ENCODE peak calls at places on chromosomes 6 and 20, in ten cellular contexts. One of them, this sample, is unnamed.

GRCh38 chr6:33154349-33154748 is 37.9 kb downstream of the COL11A2 start:
- DNase-seq in non-pigmented ciliary epithelial cell: no peak
- DNase-seq in left kidney: no peak
- DNase-seq in left lung: no peak
- DNase-seq in effector CD4-positive, alpha-beta T cell: no peak
- DNase-seq in iris pigment epithelial cell: no peak
- DNase-seq in germinal center: no peak
- DNase-seq in transverse colon: no peak
- DNase-seq in NCI-H2107: no peak
- DNase-seq in HuH-7.5: no peak
- DNase-seq in this sample: no peak

GRCh38 chr20:40008177-40008576 is 680.9 kb downstream of the MAFB start:
- DNase-seq in germinal center: no peak
- DNase-seq in effector CD4-positive, alpha-beta T cell: no peak
- DNase-seq in left kidney: no peak
- DNase-seq in iris pigment epithelial cell: no peak
- DNase-seq in NCI-H2107: no peak
- DNase-seq in left lung: no peak
- DNase-seq in transverse colon: no peak
- DNase-seq in HuH-7.5: no peak
- DNase-seq in non-pigmented ciliary epithelial cell: no peak
- DNase-seq in this sample: no peak

GRCh38 chr6:154864086-154864430 is 130.8 kb downstream of the SCAF8 start:
- DNase-seq in effector CD4-positive, alpha-beta T cell: no peak
- DNase-seq in iris pigment epithelial cell: no peak
- DNase-seq in left kidney: peak; percentile 32
- DNase-seq in left lung: no peak
- DNase-seq in non-pigmented ciliary epithelial cell: no peak
- DNase-seq in germinal center: no peak
- DNase-seq in HuH-7.5: no peak
- DNase-seq in NCI-H2107: no peak
- DNase-seq in transverse colon: no peak
- DNase-seq in this sample: no peak

GRCh38 chr6:128112494-128112893 is 211.6 kb upstream of the THEMIS start:
- DNase-seq in NCI-H2107: peak; percentile 6
- DNase-seq in effector CD4-positive, alpha-beta T cell: no peak
- DNase-seq in iris pigment epithelial cell: peak; percentile 17
- DNase-seq in non-pigmented ciliary epithelial cell: no peak
- DNase-seq in left lung: no peak
- DNase-seq in transverse colon: no peak
- DNase-seq in HuH-7.5: no peak
- DNase-seq in left kidney: peak; percentile 13
- DNase-seq in germinal center: no peak
- DNase-seq in this sample: no peak

GRCh38 chr6:137237413-137238170 is 18.4 kb upstream of the IFNGR1 start:
- DNase-seq in iris pigment epithelial cell: peak; percentile 89
- DNase-seq in NCI-H2107: no peak
- DNase-seq in effector CD4-positive, alpha-beta T cell: no peak
- DNase-seq in transverse colon: no peak
- DNase-seq in left lung: no peak
- DNase-seq in germinal center: no peak
- DNase-seq in non-pigmented ciliary epithelial cell: no peak
- DNase-seq in HuH-7.5: no peak
- DNase-seq in left kidney: no peak
- DNase-seq in this sample: no peak

GRCh38 chr6:15036690-15037245 is 209.1 kb upstream of the JARID2 start:
- DNase-seq in iris pigment epithelial cell: no peak
- DNase-seq in transverse colon: peak; percentile 30
- DNase-seq in germinal center: no peak
- DNase-seq in NCI-H2107: no peak
- DNase-seq in left kidney: peak; percentile 94
- DNase-seq in effector CD4-positive, alpha-beta T cell: no peak
- DNase-seq in HuH-7.5: peak; percentile 62
- DNase-seq in left lung: no peak
- DNase-seq in non-pigmented ciliary epithelial cell: no peak
- DNase-seq in this sample: no peak

GRCh38 chr6:34515473-34516387 is 40.4 kb downstream of the SPDEF start:
- DNase-seq in iris pigment epithelial cell: no peak
- DNase-seq in transverse colon: no peak
- DNase-seq in non-pigmented ciliary epithelial cell: no peak
- DNase-seq in NCI-H2107: no peak
- DNase-seq in left lung: no peak
- DNase-seq in HuH-7.5: no peak
- DNase-seq in left kidney: no peak
- DNase-seq in effector CD4-positive, alpha-beta T cell: no peak
- DNase-seq in germinal center: no peak
- DNase-seq in this sample: no peak

GRCh38 chr20:25179439-25180089 is 15.9 kb upstream of the ENTPD6 start:
- DNase-seq in HuH-7.5: no peak
- DNase-seq in left lung: no peak
- DNase-seq in left kidney: no peak
- DNase-seq in iris pigment epithelial cell: no peak
- DNase-seq in non-pigmented ciliary epithelial cell: no peak
- DNase-seq in transverse colon: no peak
- DNase-seq in NCI-H2107: no peak
- DNase-seq in germinal center: no peak
- DNase-seq in effector CD4-positive, alpha-beta T cell: no peak
- DNase-seq in this sample: no peak

GRCh38 chr6:10743514-10743913 is 4.1 kb upstream of the TMEM14B start:
- DNase-seq in effector CD4-positive, alpha-beta T cell: no peak
- DNase-seq in non-pigmented ciliary epithelial cell: no peak
- DNase-seq in iris pigment epithelial cell: no peak
- DNase-seq in transverse colon: no peak
- DNase-seq in NCI-H2107: no peak
- DNase-seq in HuH-7.5: no peak
- DNase-seq in germinal center: no peak
- DNase-seq in left lung: no peak
- DNase-seq in left kidney: no peak
- DNase-seq in this sample: no peak

GRCh38 chr20:57573893-57574292 is 13.0 kb downstream of the PCK1 start:
- DNase-seq in HuH-7.5: no peak
- DNase-seq in transverse colon: no peak
- DNase-seq in left lung: no peak
- DNase-seq in germinal center: no peak
- DNase-seq in non-pigmented ciliary epithelial cell: no peak
- DNase-seq in effector CD4-positive, alpha-beta T cell: no peak
- DNase-seq in left kidney: peak; percentile 53
- DNase-seq in iris pigment epithelial cell: no peak
- DNase-seq in NCI-H2107: no peak
- DNase-seq in this sample: no peak

GRCh38 chr20:6812530-6812929 is 45.0 kb downstream of the BMP2 start:
- DNase-seq in effector CD4-positive, alpha-beta T cell: no peak
- DNase-seq in left lung: no peak
- DNase-seq in left kidney: no peak
- DNase-seq in iris pigment epithelial cell: no peak
- DNase-seq in germinal center: no peak
- DNase-seq in NCI-H2107: no peak
- DNase-seq in non-pigmented ciliary epithelial cell: no peak
- DNase-seq in transverse colon: no peak
- DNase-seq in HuH-7.5: no peak
- DNase-seq in this sample: no peak

GRCh38 chr20:35461620-35462019 is 6.2 kb downstream of the CEP250 start:
- DNase-seq in HuH-7.5: no peak
- DNase-seq in left lung: no peak
- DNase-seq in NCI-H2107: peak; percentile 34
- DNase-seq in left kidney: no peak
- DNase-seq in iris pigment epithelial cell: peak; percentile 35
- DNase-seq in germinal center: no peak
- DNase-seq in transverse colon: no peak
- DNase-seq in effector CD4-positive, alpha-beta T cell: no peak
- DNase-seq in non-pigmented ciliary epithelial cell: no peak
- DNase-seq in this sample: no peak

GRCh38 chr6:7108196-7108963 is 619 bp downstream of the RREB1 start:
- DNase-seq in transverse colon: peak; percentile 61
- DNase-seq in HuH-7.5: peak; percentile 54
- DNase-seq in non-pigmented ciliary epithelial cell: no peak
- DNase-seq in germinal center: peak; percentile 54
- DNase-seq in left kidney: peak; percentile 84
- DNase-seq in NCI-H2107: no peak
- DNase-seq in effector CD4-positive, alpha-beta T cell: peak; percentile 30
- DNase-seq in left lung: peak; percentile 90
- DNase-seq in iris pigment epithelial cell: peak; percentile 65
- DNase-seq in this sample: no peak

GRCh38 chr6:140183881-140184280 is 809.4 kb upstream of the CITED2 start:
- DNase-seq in iris pigment epithelial cell: peak; percentile 9
- DNase-seq in HuH-7.5: no peak
- DNase-seq in left kidney: no peak
- DNase-seq in effector CD4-positive, alpha-beta T cell: no peak
- DNase-seq in transverse colon: no peak
- DNase-seq in left lung: no peak
- DNase-seq in germinal center: no peak
- DNase-seq in NCI-H2107: no peak
- DNase-seq in non-pigmented ciliary epithelial cell: no peak
- DNase-seq in this sample: no peak

GRCh38 chr6:122696079-122696478 is 83.4 kb upstream of the FABP7 start:
- DNase-seq in transverse colon: no peak
- DNase-seq in left kidney: no peak
- DNase-seq in left lung: no peak
- DNase-seq in HuH-7.5: no peak
- DNase-seq in iris pigment epithelial cell: peak; percentile 81
- DNase-seq in germinal center: no peak
- DNase-seq in effector CD4-positive, alpha-beta T cell: no peak
- DNase-seq in NCI-H2107: no peak
- DNase-seq in non-pigmented ciliary epithelial cell: peak; percentile 77
- DNase-seq in this sample: no peak

This sample was measured in iPS DF 6.9.